ENCODE peak calls at places on chromosomes 6 and 20, in six cellular contexts. G is gastrocnemius medialis, U is body of pancreas, F is HCT116, X is heart left ventricle, R is transverse colon. Z is an unnamed sample.

GRCh38 chr6:10081075-10081474 is 333.8 kb downstream of the TFAP2A start:
- DNase-seq in G (no peak), U (no peak), F (no peak), X (no peak), R (no peak), Z (no peak)

GRCh38 chr20:46186210-46186609 is 68.1 kb downstream of the CD40 start:
- DNase-seq in G (no peak), U (no peak), F (no peak), X (no peak), R (no peak), Z (no peak)

GRCh38 chr6:168157272-168158007 is 78.4 kb upstream of the FRMD1 start:
- DNase-seq in G (no peak), U (no peak), F (no peak), X (no peak), R (no peak), Z (peak; percentile 35)

GRCh38 chr6:101114703-101115102 is 233.6 kb upstream of the ASCC3 start:
- DNase-seq in G (no peak), U (no peak), F (peak; percentile 18), X (no peak), R (no peak), Z (peak; percentile 0)

GRCh38 chr20:881051-881820 is 34.9 kb downstream of the ANGPT4 start:
- DNase-seq in G (no peak), U (no peak), F (peak; percentile 74), X (no peak), R (no peak), Z (peak; percentile 91)

GRCh38 chr20:46388945-46389344 is 17.5 kb downstream of the ELMO2 start:
- DNase-seq in G (peak; percentile 24), U (no peak), F (no peak), X (no peak), R (no peak), Z (no peak)

GRCh38 chr20:5168582-5169396 is 42.0 kb downstream of the CDS2 start:
- DNase-seq in G (peak; percentile 7), U (no peak), F (no peak), X (no peak), R (no peak), Z (peak; percentile 77)

GRCh38 chr6:34129753-34130152 is 16.1 kb downstream of the GRM4 start:
- DNase-seq in G (no peak), U (no peak), F (no peak), X (no peak), R (no peak), Z (no peak)

GRCh38 chr6:51459958-51460357 is 627.5 kb downstream of the PKHD1 start:
- DNase-seq in G (no peak), U (no peak), F (no peak), X (no peak), R (no peak), Z (no peak)

GRCh38 chr6:56819604-56820003 is 135.3 kb upstream of the BEND6 start:
- DNase-seq in G (no peak), U (no peak), F (no peak), X (no peak), R (no peak), Z (no peak)

GRCh38 chr6:111588366-111588765 is 17.3 kb downstream of the TRAF3IP2 start:
- DNase-seq in G (no peak), U (no peak), F (no peak), X (no peak), R (no peak), Z (no peak)

GRCh38 chr20:15882553-15882952 is 690.7 kb downstream of the KIF16B start:
- DNase-seq in G (no peak), U (no peak), F (no peak), X (no peak), R (no peak), Z (no peak)

GRCh38 chr6:157531169-157531985 is 150.4 kb downstream of the ZDHHC14 start:
- DNase-seq in G (peak; percentile 78), U (no peak), F (no peak), X (no peak), R (peak; percentile 78), Z (no peak)

GRCh38 chr20:35511814-35512420 is 17.5 kb downstream of the C20orf173 start:
- DNase-seq in G (no peak), U (no peak), F (no peak), X (no peak), R (peak; percentile 30), Z (no peak)

GRCh38 chr20:47814632-47815415 is 29.5 kb upstream of the SULF2 start:
- DNase-seq in G (no peak), U (no peak), F (no peak), X (no peak), R (no peak), Z (no peak)

GRCh38 chr20:38962044-38962897 is at the start of gene DHX35:
- DNase-seq in G (peak; percentile 96), U (peak; percentile 99), F (peak; percentile 91), X (peak; percentile 99), R (peak; percentile 99), Z (peak; percentile 94)
- TF ChIP-seq POLR2A in G (peak; percentile 19), U (peak; percentile 52), F (peak; percentile 59), X (peak; percentile 49), R (peak; percentile 45), Z (peak; percentile 62)

DNA sequence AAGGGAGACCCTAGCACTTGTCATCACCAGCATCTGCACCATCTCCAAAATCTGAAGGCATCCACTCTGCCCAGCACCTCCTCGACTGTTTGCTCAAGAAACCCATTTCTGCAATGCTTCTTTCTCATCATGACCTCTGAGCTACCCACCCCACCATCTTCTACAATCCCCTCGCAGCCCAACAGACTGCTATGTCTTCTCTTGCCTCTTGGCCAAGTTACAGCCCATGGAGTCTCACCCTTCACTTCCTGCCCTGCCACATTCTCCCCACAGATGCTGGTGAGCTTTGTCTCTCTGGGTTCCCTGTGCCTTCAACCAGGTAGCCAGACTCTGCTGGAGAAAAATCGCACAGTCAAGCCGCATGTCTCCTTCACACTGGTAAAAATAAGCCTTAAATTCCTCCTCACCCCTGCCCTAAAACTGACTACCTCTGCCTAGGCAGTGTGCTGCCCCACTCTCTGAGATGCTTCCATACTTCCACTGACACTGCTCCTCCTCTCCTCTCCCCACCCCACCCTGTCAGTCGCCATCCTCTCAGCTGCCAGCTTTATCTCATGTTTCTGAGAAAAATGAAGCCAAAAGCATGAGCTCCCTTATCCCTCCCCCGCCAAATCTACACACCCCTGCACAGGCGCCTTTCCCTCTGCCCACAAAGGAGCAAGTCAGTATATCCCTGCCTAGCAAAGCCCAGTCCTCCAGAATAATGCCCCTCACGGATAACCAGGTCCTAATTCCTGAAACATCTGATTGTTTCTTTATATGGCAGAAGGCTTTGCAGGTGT is 2.3 kb upstream of the TXNDC5 start:
- DNase-seq in G (no peak), U (no peak), F (no peak), X (no peak), R (no peak), Z (no peak)
- TF ChIP-seq POLR2A in G (no peak), U (no peak), F (no peak), X (no peak), R (no peak), Z (no peak)

DNA sequence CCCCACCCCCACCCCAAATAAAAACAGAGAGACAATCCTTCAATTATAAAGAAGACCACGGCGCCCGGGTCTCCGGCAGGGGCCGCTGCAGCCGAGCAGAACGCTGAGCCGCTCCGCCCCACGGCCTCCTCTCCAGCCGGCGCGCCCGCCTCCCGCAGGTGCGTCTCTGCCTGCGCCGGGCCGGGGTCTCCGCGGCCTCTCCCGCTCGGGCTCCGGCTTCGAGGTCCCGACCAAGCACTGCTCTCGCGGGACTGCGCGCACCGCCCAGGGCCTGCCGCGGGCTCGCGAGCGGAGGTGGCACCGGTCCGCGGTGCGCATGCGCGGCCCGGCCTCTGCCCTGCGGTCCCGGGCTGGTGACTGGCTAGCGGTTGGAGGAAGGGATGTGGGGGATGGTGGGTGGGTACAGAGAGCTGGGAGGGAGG is 241 bp upstream of the SIRT5 start:
- DNase-seq in G (peak; percentile 90), U (peak; percentile 91), F (peak; percentile 86), X (peak; percentile 96), R (peak; percentile 94), Z (peak; percentile 98)
- TF ChIP-seq POLR2A in G (no peak), U (no peak), F (peak; percentile 24), X (no peak), R (no peak), Z (peak; percentile 85)

DNA sequence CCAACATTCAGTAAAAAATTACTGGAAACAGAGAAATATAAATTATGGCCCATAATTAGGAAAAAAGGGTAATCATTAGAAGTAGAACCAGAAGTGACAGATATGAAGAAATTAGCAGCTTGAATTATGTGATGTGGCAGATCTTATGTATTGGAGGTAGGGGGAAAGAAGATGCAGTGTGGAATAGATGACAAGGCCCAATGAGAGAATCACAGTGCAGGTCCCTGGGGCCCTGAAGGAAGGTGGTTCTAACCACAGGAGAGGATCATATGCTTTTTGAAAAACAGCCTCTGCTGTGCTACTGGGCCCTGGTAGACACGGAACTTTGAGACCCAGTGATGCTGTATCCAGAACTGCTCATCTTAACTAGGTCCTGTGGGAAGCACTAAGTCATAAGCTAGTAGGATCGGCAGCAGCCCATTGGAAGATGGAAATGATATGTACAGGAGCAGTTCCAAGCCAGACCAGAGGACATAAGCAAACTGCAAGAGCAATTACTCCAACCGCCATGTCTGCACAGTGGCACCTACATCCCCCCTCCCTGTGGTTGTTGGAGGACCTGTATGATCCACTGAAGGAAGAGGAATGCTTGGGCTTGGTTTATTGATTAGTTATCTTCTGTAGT is 14.2 kb downstream of the HEBP2 start:
- DNase-seq in G (no peak), U (no peak), F (no peak), X (no peak), R (no peak), Z (no peak)
- TF ChIP-seq POLR2A in G (no peak), U (no peak), F (no peak), X (no peak), R (no peak), Z (no peak)

GRCh38 chr6:27138398-27138797 is 109.1 kb upstream of the PRSS16 start:
- DNase-seq in G (no peak), U (no peak), F (no peak), X (no peak), R (no peak), Z (no peak)

GRCh38 chr6:27141013-27141412 is 106.5 kb upstream of the PRSS16 start:
- DNase-seq in G (no peak), U (no peak), F (no peak), X (no peak), R (no peak), Z (no peak)

GRCh38 chr6:27141472-27142015 is 106.0 kb upstream of the PRSS16 start:
- DNase-seq in G (no peak), U (no peak), F (no peak), X (no peak), R (no peak), Z (no peak)

GRCh38 chr6:27138837-27139752 is 108.4 kb upstream of the PRSS16 start:
- DNase-seq in G (no peak), U (no peak), F (no peak), X (peak; percentile 70), R (peak; percentile 80), Z (no peak)

GRCh38 chr6:27139753-27140522 is 107.6 kb upstream of the PRSS16 start:
- DNase-seq in G (no peak), U (no peak), F (no peak), X (no peak), R (peak; percentile 26), Z (no peak)
- TF ChIP-seq POLR2A in G (no peak), U (no peak), F (no peak), X (no peak), R (no peak), Z (no peak)

GRCh38 chr6:11770546-11771466 is 7.8 kb downstream of the ADTRP start:
- DNase-seq in G (peak; percentile 78), U (peak; percentile 40), F (peak; percentile 89), X (peak; percentile 91), R (peak; percentile 91), Z (peak; percentile 80)
- TF ChIP-seq POLR2A in G (peak; percentile 34), U (peak; percentile 13), F (no peak), X (no peak), R (peak; percentile 72), Z (peak; percentile 32)